ENCODE peak calls at places on chromosome 17, in five cellular contexts. C is GM12878, F is K562, G is H1, X is HepG2. L is an unnamed sample.

GRCh38 chr17:43003542-43004172 is 2.9 kb upstream of the IFI35 start:
- DNase-seq in C (no peak), F (no peak), G (no peak), X (peak), L (peak)

GRCh38 chr17:74777884-74778490 is 1.8 kb upstream of the NAT9 start:
- DNase-seq in C (no peak), F (no peak), G (no peak), X (no peak), L (no peak)

GRCh38 chr17:82053130-82053529 is 1.4 kb downstream of the GPS1 start:
- DNase-seq in C (no peak), F (no peak), G (no peak), X (no peak), L (no peak)

GRCh38 chr17:18921912-18922451 is 30.0 kb upstream of the SLC5A10 start:
- DNase-seq in C (peak), F (peak), G (no peak), X (no peak), L (no peak)

GRCh38 chr17:13171790-13172189 is 154.0 kb upstream of the ELAC2 start:
- DNase-seq in C (no peak), F (no peak), G (no peak), X (no peak), L (no peak)

GRCh38 chr17:35493040-35493439 is 44.4 kb downstream of the SLFN12L start:
- DNase-seq in C (no peak), F (no peak), G (no peak), X (no peak), L (no peak)

GRCh38 chr17:31508310-31509094 is 117.0 kb downstream of the RAB11FIP4 start:
- DNase-seq in C (peak), F (peak), G (no peak), X (peak), L (no peak)

GRCh38 chr17:60107526-60108257 is 29.0 kb upstream of the HEATR6 start:
- DNase-seq in C (no peak), F (peak), G (no peak), X (no peak), L (no peak)

GRCh38 chr17:42251115-42251514 is 25.1 kb downstream of the STAT5B start:
- DNase-seq in C (no peak), F (no peak), G (no peak), X (peak), L (no peak)

GRCh38 chr17:62062313-62062712 is 2.8 kb downstream of the MED13 start:
- DNase-seq in C (no peak), F (no peak), G (no peak), X (no peak), L (no peak)

DNA sequence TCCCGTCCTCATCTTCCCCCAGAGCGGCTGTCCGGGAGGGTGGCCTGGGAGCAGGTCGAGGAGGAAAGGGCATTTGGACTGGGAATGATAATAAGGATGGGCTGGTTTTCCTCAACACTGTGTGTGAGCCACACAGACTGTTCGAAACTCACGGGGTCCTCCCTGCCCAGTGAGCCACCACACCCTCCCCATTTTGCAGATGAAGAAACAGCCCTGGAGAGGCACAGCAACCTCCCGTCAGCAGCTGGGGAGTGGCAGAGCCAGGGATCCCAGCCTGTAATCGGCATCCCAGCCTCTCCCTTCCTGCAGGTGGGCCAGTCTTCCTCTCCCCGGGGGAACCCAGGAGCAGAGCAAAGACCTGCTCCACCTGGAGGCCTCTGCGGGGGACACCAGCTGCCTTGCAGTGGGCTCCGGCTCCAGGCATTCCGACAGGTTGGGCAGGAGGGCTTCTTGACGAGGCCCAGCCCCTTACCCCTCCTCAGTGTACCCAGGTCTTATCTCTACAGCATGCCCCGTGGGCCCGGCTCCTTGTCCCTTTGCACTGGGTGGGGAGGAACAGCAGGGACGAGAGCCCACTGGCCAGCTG is 23.8 kb downstream of the ENGASE start:
- DNase-seq in C (no peak), F (no peak), G (no peak), X (no peak), L (no peak)
- TF ChIP-seq EZH2 in C (no peak), F (no peak), G (no peak), X (peak), L (no peak)

GRCh38 chr17:47291242-47291873 is 32.4 kb upstream of the EFCAB13 start:
- DNase-seq in C (no peak), F (peak), G (no peak), X (peak), L (no peak)
- TF ChIP-seq JUND in C (no peak), F (peak), G (no peak), X (no peak), L (no peak)

GRCh38 chr17:75872434-75873351 is 5.7 kb downstream of the TRIM47 start:
- DNase-seq in C (no peak), F (peak), G (no peak), X (peak), L (no peak)

GRCh38 chr17:75875940-75876189 is 2.5 kb downstream of the TRIM47 start:
- DNase-seq in C (no peak), F (no peak), G (no peak), X (no peak), L (no peak)

GRCh38 chr17:75874323-75875181 is 3.8 kb downstream of the TRIM47 start:
- DNase-seq in C (no peak), F (no peak), G (no peak), X (no peak), L (no peak)

GRCh38 chr17:75875182-75875939 is 3.0 kb downstream of the TRIM47 start:
- DNase-seq in C (no peak), F (no peak), G (no peak), X (no peak), L (no peak)

GRCh38 chr17:75873587-75874322 is 4.6 kb downstream of the TRIM47 start:
- DNase-seq in C (no peak), F (no peak), G (no peak), X (no peak), L (no peak)
- H3K27ac ChIP-seq in C (no peak), F (no peak), G (no peak), X (peak), L (peak)

GRCh38 chr17:80441133-80441578 is 26.2 kb downstream of the ENDOV start:
- DNase-seq in C (no peak), F (peak), G (no peak), X (peak), L (no peak)

GRCh38 chr17:80441598-80442304 is 26.8 kb downstream of the ENDOV start:
- DNase-seq in C (no peak), F (no peak), G (no peak), X (no peak), L (no peak)

GRCh38 chr17:80442764-80443163 is 27.8 kb downstream of the ENDOV start:
- DNase-seq in C (no peak), F (no peak), G (no peak), X (no peak), L (no peak)

GRCh38 chr17:80443498-80443897 is 28.5 kb downstream of the ENDOV start:
- DNase-seq in C (no peak), F (no peak), G (no peak), X (no peak), L (no peak)

DNA sequence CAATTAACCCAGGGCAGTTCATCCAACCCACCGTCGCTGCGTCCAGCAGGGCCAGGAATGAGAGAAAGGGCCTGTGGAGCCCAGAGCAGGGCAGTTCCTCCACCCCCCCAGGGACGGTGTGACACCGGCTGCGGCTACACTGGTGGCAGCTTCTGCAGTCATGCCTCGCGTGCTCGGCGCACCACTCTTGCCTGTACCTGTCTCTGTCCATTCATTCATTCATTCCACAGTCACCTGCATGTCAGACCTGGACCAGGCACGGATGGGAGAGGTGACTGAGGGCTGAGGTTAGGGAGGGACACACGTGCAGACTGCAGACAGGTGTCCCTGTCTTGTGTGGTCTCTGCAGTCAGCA is 27.3 kb downstream of the ENDOV start:
- DNase-seq in C (no peak), F (no peak), G (no peak), X (no peak), L (no peak)
- TF ChIP-seq EZH2 in C (no peak), F (no peak), G (no peak), X (no peak), L (no peak)

GRCh38 chr17:8629371-8630226 is 926 bp downstream of the MYH10 start:
- DNase-seq in C (no peak), F (peak), G (no peak), X (no peak), L (no peak)

GRCh38 chr17:8632087-8632486 is 1.6 kb upstream of the MYH10 start:
- DNase-seq in C (no peak), F (no peak), G (no peak), X (peak), L (no peak)

GRCh38 chr17:8630802-8631553 is 453 bp upstream of the MYH10 start:
- DNase-seq in C (peak), F (peak), G (peak), X (peak), L (peak)

GRCh38 chr17:8630227-8630801 is at the start of gene MYH10:
- DNase-seq in C (no peak), F (no peak), G (no peak), X (no peak), L (no peak)

DNA sequence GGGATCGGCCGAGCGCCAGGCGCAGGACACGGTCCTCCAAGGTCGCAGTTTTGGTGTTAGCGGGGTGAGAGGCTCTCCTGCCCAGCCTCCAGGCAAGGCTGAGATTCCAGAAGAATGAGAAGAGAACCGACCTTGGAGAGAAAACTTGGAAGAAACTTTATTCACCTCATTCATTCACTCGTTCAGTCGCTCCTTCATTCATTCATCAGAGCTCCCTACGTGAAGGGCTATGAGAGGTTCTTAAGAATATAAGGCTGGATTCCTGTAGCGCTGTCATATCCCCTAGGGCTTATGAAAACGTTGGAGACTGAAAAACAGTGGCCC is 991 bp upstream of the MYH10 start:
- DNase-seq in C (no peak), F (no peak), G (no peak), X (no peak), L (peak)
- TF ChIP-seq JUND in C (no peak), F (no peak), G (no peak), X (no peak), L (no peak)